ENCODE peak calls at places on chromosome 16, in four cellular contexts. One of them, this sample, is unnamed.
A peak's percentile ranks its signal among the peaks of the same experiment; 100 is the strongest.

GRCh38 chr16:78396046-78396445 is 296.6 kb downstream of the WWOX start:
- DNase-seq in activated CD4-positive, alpha-beta T cell treated with anti-CD3 and anti-CD28 coated beads, Interleukin-2, amount 50 U/mL, for 24 hours: no peak
- DNase-seq in fibroblast of lung: no peak
- DNase-seq in fibroblast of villous mesenchyme: no peak
- DNase-seq in this sample: no peak

GRCh38 chr16:50305441-50306061 is 39.2 kb downstream of the ADCY7 start:
- DNase-seq in fibroblast of villous mesenchyme: no peak
- DNase-seq in activated CD4-positive, alpha-beta T cell treated with anti-CD3 and anti-CD28 coated beads, Interleukin-2, amount 50 U/mL, for 24 hours: no peak
- DNase-seq in fibroblast of lung: no peak
- DNase-seq in this sample: no peak

GRCh38 chr16:48481772-48482171 is 96.6 kb upstream of the SIAH1 start:
- DNase-seq in activated CD4-positive, alpha-beta T cell treated with anti-CD3 and anti-CD28 coated beads, Interleukin-2, amount 50 U/mL, for 24 hours: no peak
- DNase-seq in fibroblast of lung: peak; percentile 19
- DNase-seq in fibroblast of villous mesenchyme: no peak
- DNase-seq in this sample: no peak

GRCh38 chr16:51359141-51359960 is 208.3 kb upstream of the SALL1 start:
- DNase-seq in fibroblast of villous mesenchyme: peak; percentile 2
- DNase-seq in fibroblast of lung: peak; percentile 45
- DNase-seq in activated CD4-positive, alpha-beta T cell treated with anti-CD3 and anti-CD28 coated beads, Interleukin-2, amount 50 U/mL, for 24 hours: no peak
- DNase-seq in this sample: no peak

GRCh38 chr16:21264226-21265036 is 13.7 kb downstream of the CRYM start:
- DNase-seq in fibroblast of villous mesenchyme: no peak
- DNase-seq in activated CD4-positive, alpha-beta T cell treated with anti-CD3 and anti-CD28 coated beads, Interleukin-2, amount 50 U/mL, for 24 hours: no peak
- DNase-seq in fibroblast of lung: peak; percentile 59
- DNase-seq in this sample: no peak

GRCh38 chr16:8961811-8962390 is 1.8 kb downstream of the USP7 start:
- DNase-seq in fibroblast of villous mesenchyme: no peak
- DNase-seq in fibroblast of lung: no peak
- DNase-seq in activated CD4-positive, alpha-beta T cell treated with anti-CD3 and anti-CD28 coated beads, Interleukin-2, amount 50 U/mL, for 24 hours: no peak
- DNase-seq in this sample: no peak

GRCh38 chr16:81483970-81484595 is 39.5 kb downstream of the CMIP start:
- DNase-seq in fibroblast of lung: no peak
- DNase-seq in activated CD4-positive, alpha-beta T cell treated with anti-CD3 and anti-CD28 coated beads, Interleukin-2, amount 50 U/mL, for 24 hours: no peak
- DNase-seq in fibroblast of villous mesenchyme: no peak
- DNase-seq in this sample: no peak

GRCh38 chr16:188674-189073 is 8.4 kb downstream of the HBQ1 start:
- DNase-seq in fibroblast of lung: no peak
- DNase-seq in activated CD4-positive, alpha-beta T cell treated with anti-CD3 and anti-CD28 coated beads, Interleukin-2, amount 50 U/mL, for 24 hours: no peak
- DNase-seq in fibroblast of villous mesenchyme: no peak
- DNase-seq in this sample: no peak

GRCh38 chr16:11666108-11667055 is 1.9 kb upstream of the SNN start:
- DNase-seq in fibroblast of villous mesenchyme: no peak
- DNase-seq in fibroblast of lung: no peak
- DNase-seq in activated CD4-positive, alpha-beta T cell treated with anti-CD3 and anti-CD28 coated beads, Interleukin-2, amount 50 U/mL, for 24 hours: no peak
- DNase-seq in this sample: no peak

GRCh38 chr16:27217256-27217655 is 13.9 kb downstream of the KDM8 start:
- DNase-seq in activated CD4-positive, alpha-beta T cell treated with anti-CD3 and anti-CD28 coated beads, Interleukin-2, amount 50 U/mL, for 24 hours: no peak
- DNase-seq in fibroblast of lung: peak; percentile 53
- DNase-seq in fibroblast of villous mesenchyme: peak; percentile 37
- DNase-seq in this sample: no peak

GRCh38 chr16:80114699-80115098 is 426.1 kb upstream of the DYNLRB2 start:
- DNase-seq in activated CD4-positive, alpha-beta T cell treated with anti-CD3 and anti-CD28 coated beads, Interleukin-2, amount 50 U/mL, for 24 hours: no peak
- DNase-seq in fibroblast of lung: no peak
- DNase-seq in fibroblast of villous mesenchyme: no peak
- DNase-seq in this sample: no peak

GRCh38 chr16:51003850-51004566 is 147.1 kb downstream of the SALL1 start:
- DNase-seq in activated CD4-positive, alpha-beta T cell treated with anti-CD3 and anti-CD28 coated beads, Interleukin-2, amount 50 U/mL, for 24 hours: no peak
- DNase-seq in fibroblast of lung: no peak
- DNase-seq in fibroblast of villous mesenchyme: no peak
- DNase-seq in this sample: no peak

GRCh38 chr16:84302111-84302954 is 7.7 kb downstream of the WFDC1 start:
- DNase-seq in activated CD4-positive, alpha-beta T cell treated with anti-CD3 and anti-CD28 coated beads, Interleukin-2, amount 50 U/mL, for 24 hours: no peak
- DNase-seq in fibroblast of lung: peak; percentile 19
- DNase-seq in fibroblast of villous mesenchyme: peak; percentile 51
- DNase-seq in this sample: no peak

GRCh38 chr16:79691001-79691400 is 90.5 kb upstream of the MAF start:
- DNase-seq in fibroblast of villous mesenchyme: no peak
- DNase-seq in fibroblast of lung: no peak
- DNase-seq in activated CD4-positive, alpha-beta T cell treated with anti-CD3 and anti-CD28 coated beads, Interleukin-2, amount 50 U/mL, for 24 hours: no peak
- DNase-seq in this sample: no peak

GRCh38 chr16:89023151-89023551 is 46.1 kb upstream of the CBFA2T3 start:
- DNase-seq in fibroblast of villous mesenchyme: no peak
- DNase-seq in activated CD4-positive, alpha-beta T cell treated with anti-CD3 and anti-CD28 coated beads, Interleukin-2, amount 50 U/mL, for 24 hours: no peak
- DNase-seq in fibroblast of lung: no peak
- DNase-seq in this sample: no peak

GRCh38 chr16:67555795-67556212 is 6.5 kb upstream of the CTCF start:
- DNase-seq in activated CD4-positive, alpha-beta T cell treated with anti-CD3 and anti-CD28 coated beads, Interleukin-2, amount 50 U/mL, for 24 hours: no peak
- DNase-seq in fibroblast of villous mesenchyme: peak; percentile 66
- DNase-seq in fibroblast of lung: peak; percentile 47
- DNase-seq in this sample: no peak

GRCh38 chr16:67236551-67237395 is 9.8 kb downstream of the TMEM208 start:
- DNase-seq in activated CD4-positive, alpha-beta T cell treated with anti-CD3 and anti-CD28 coated beads, Interleukin-2, amount 50 U/mL, for 24 hours: peak; percentile 67
- DNase-seq in fibroblast of lung: peak; percentile 52
- DNase-seq in fibroblast of villous mesenchyme: peak; percentile 56
- DNase-seq in this sample: peak; percentile 57

GRCh38 chr16:337975-338575 is 14.4 kb downstream of the AXIN1 start:
- DNase-seq in fibroblast of villous mesenchyme: no peak
- DNase-seq in fibroblast of lung: no peak
- DNase-seq in activated CD4-positive, alpha-beta T cell treated with anti-CD3 and anti-CD28 coated beads, Interleukin-2, amount 50 U/mL, for 24 hours: no peak
- DNase-seq in this sample: no peak

GRCh38 chr16:55377840-55378239 is 53.8 kb downstream of the IRX6 start:
- DNase-seq in fibroblast of villous mesenchyme: no peak
- DNase-seq in activated CD4-positive, alpha-beta T cell treated with anti-CD3 and anti-CD28 coated beads, Interleukin-2, amount 50 U/mL, for 24 hours: no peak
- DNase-seq in fibroblast of lung: no peak
- DNase-seq in this sample: no peak

GRCh38 chr16:56332464-56333079 is 92.8 kb downstream of the AMFR start:
- DNase-seq in fibroblast of lung: peak; percentile 62
- DNase-seq in fibroblast of villous mesenchyme: peak; percentile 82
- DNase-seq in activated CD4-positive, alpha-beta T cell treated with anti-CD3 and anti-CD28 coated beads, Interleukin-2, amount 50 U/mL, for 24 hours: no peak
- DNase-seq in this sample: no peak

GRCh38 chr16:354286-354881 is 1.9 kb upstream of the AXIN1 start:
- DNase-seq in activated CD4-positive, alpha-beta T cell treated with anti-CD3 and anti-CD28 coated beads, Interleukin-2, amount 50 U/mL, for 24 hours: no peak
- DNase-seq in fibroblast of lung: no peak
- DNase-seq in fibroblast of villous mesenchyme: no peak
- DNase-seq in this sample: no peak

GRCh38 chr16:1972490-1972877 is 631 bp downstream of the TBL3 start:
- DNase-seq in fibroblast of villous mesenchyme: no peak
- DNase-seq in fibroblast of lung: no peak
- DNase-seq in activated CD4-positive, alpha-beta T cell treated with anti-CD3 and anti-CD28 coated beads, Interleukin-2, amount 50 U/mL, for 24 hours: no peak
- DNase-seq in this sample: no peak

GRCh38 chr16:80362816-80363215 is 178.0 kb upstream of the DYNLRB2 start:
- DNase-seq in fibroblast of villous mesenchyme: no peak
- DNase-seq in fibroblast of lung: no peak
- DNase-seq in activated CD4-positive, alpha-beta T cell treated with anti-CD3 and anti-CD28 coated beads, Interleukin-2, amount 50 U/mL, for 24 hours: no peak
- DNase-seq in this sample: no peak

GRCh38 chr16:22098538-22099255 is 6.4 kb downstream of the VWA3A start:
- DNase-seq in fibroblast of villous mesenchyme: peak; percentile 52
- DNase-seq in fibroblast of lung: peak; percentile 55
- DNase-seq in activated CD4-positive, alpha-beta T cell treated with anti-CD3 and anti-CD28 coated beads, Interleukin-2, amount 50 U/mL, for 24 hours: no peak
- DNase-seq in this sample: no peak

GRCh38 chr16:85898521-85899442 is at the start of gene IRF8:
- DNase-seq in fibroblast of villous mesenchyme: peak; percentile 46
- DNase-seq in activated CD4-positive, alpha-beta T cell treated with anti-CD3 and anti-CD28 coated beads, Interleukin-2, amount 50 U/mL, for 24 hours: peak; percentile 72
- DNase-seq in fibroblast of lung: peak; percentile 19
- DNase-seq in this sample: peak; percentile 38

GRCh38 chr16:58885528-58886170 is 151.5 kb upstream of the GOT2 start:
- DNase-seq in fibroblast of villous mesenchyme: no peak
- DNase-seq in activated CD4-positive, alpha-beta T cell treated with anti-CD3 and anti-CD28 coated beads, Interleukin-2, amount 50 U/mL, for 24 hours: no peak
- DNase-seq in fibroblast of lung: peak; percentile 3
- DNase-seq in this sample: no peak

GRCh38 chr16:11242658-11243057 is 13.3 kb downstream of the SOCS1 start:
- DNase-seq in activated CD4-positive, alpha-beta T cell treated with anti-CD3 and anti-CD28 coated beads, Interleukin-2, amount 50 U/mL, for 24 hours: no peak
- DNase-seq in fibroblast of lung: no peak
- DNase-seq in fibroblast of villous mesenchyme: no peak
- DNase-seq in this sample: no peak

GRCh38 chr16:86307518-86307903 is 202.8 kb upstream of the FOXF1 start:
- DNase-seq in fibroblast of lung: peak; percentile 90
- DNase-seq in activated CD4-positive, alpha-beta T cell treated with anti-CD3 and anti-CD28 coated beads, Interleukin-2, amount 50 U/mL, for 24 hours: no peak
- DNase-seq in fibroblast of villous mesenchyme: peak; percentile 85
- DNase-seq in this sample: no peak

GRCh38 chr16:50627419-50627818 is 53.7 kb downstream of the SNX20 start:
- DNase-seq in fibroblast of villous mesenchyme: peak; percentile 12
- DNase-seq in activated CD4-positive, alpha-beta T cell treated with anti-CD3 and anti-CD28 coated beads, Interleukin-2, amount 50 U/mL, for 24 hours: no peak
- DNase-seq in fibroblast of lung: peak; percentile 41
- DNase-seq in this sample: no peak

GRCh38 chr16:28308794-28309535 is 16.6 kb downstream of the SBK1 start:
- DNase-seq in fibroblast of lung: no peak
- DNase-seq in fibroblast of villous mesenchyme: no peak
- DNase-seq in activated CD4-positive, alpha-beta T cell treated with anti-CD3 and anti-CD28 coated beads, Interleukin-2, amount 50 U/mL, for 24 hours: no peak
- DNase-seq in this sample: no peak

GRCh38 chr16:61617214-61617783 is 418.9 kb downstream of the CDH8 start:
- DNase-seq in fibroblast of villous mesenchyme: no peak
- DNase-seq in fibroblast of lung: no peak
- DNase-seq in activated CD4-positive, alpha-beta T cell treated with anti-CD3 and anti-CD28 coated beads, Interleukin-2, amount 50 U/mL, for 24 hours: no peak
- DNase-seq in this sample: no peak

GRCh38 chr16:278863-279366 is 1.5 kb upstream of the ARHGDIG start:
- DNase-seq in activated CD4-positive, alpha-beta T cell treated with anti-CD3 and anti-CD28 coated beads, Interleukin-2, amount 50 U/mL, for 24 hours: no peak
- DNase-seq in fibroblast of villous mesenchyme: peak; percentile 54
- DNase-seq in fibroblast of lung: peak; percentile 6
- DNase-seq in this sample: no peak

GRCh38 chr16:77434365-77435239 is at the start of gene ADAMTS18:
- DNase-seq in activated CD4-positive, alpha-beta T cell treated with anti-CD3 and anti-CD28 coated beads, Interleukin-2, amount 50 U/mL, for 24 hours: no peak
- DNase-seq in fibroblast of villous mesenchyme: no peak
- DNase-seq in fibroblast of lung: no peak
- DNase-seq in this sample: no peak

GRCh38 chr16:27729516-27730304 is 179.8 kb downstream of the KATNIP start:
- DNase-seq in fibroblast of villous mesenchyme: no peak
- DNase-seq in activated CD4-positive, alpha-beta T cell treated with anti-CD3 and anti-CD28 coated beads, Interleukin-2, amount 50 U/mL, for 24 hours: no peak
- DNase-seq in fibroblast of lung: peak; percentile 61
- DNase-seq in this sample: no peak